ENCODE peak calls at places on chromosomes 11 and 22, in five cellular contexts. B is NCI-H748 treated with DMSO at 0.1 percent for 48 hours; J is stimulated activated CD8-positive, alpha-beta memory T cell treated with anti-CD3 and anti-CD28 coated beads, Interleukin-7, amount 100 ng/mL, for 1 hour; T is MG63; I is C1 segment of cervical spinal cord. G is an unnamed sample.

GRCh38 chr11:97015327-97015726 is 625.5 kb downstream of the JRKL start:
- DNase-seq in I (no peak), J (no peak), T (no peak), B (no peak), G (no peak)

GRCh38 chr22:19878461-19879247 is 24.0 kb upstream of the GNB1L start:
- DNase-seq in I (no peak), B (no peak), T (no peak), J (no peak), G (no peak)

GRCh38 chr22:46752911-46753310 is 9.5 kb upstream of the TBC1D22A start:
- DNase-seq in T (no peak), J (no peak), I (no peak), B (no peak), G (no peak)

GRCh38 chr11:113419426-113420003 is 31.9 kb downstream of the ANKK1 start:
- DNase-seq in J (no peak), B (no peak), I (no peak), T (no peak), G (no peak)

GRCh38 chr11:27757953-27758352 is 57.7 kb upstream of the BDNF start:
- DNase-seq in I (no peak), T (peak; percentile 72), B (no peak), J (no peak), G (no peak)

GRCh38 chr22:35561796-35562526 is 21.3 kb downstream of the RASD2 start:
- DNase-seq in J (no peak), B (no peak), T (peak; percentile 82), I (no peak), G (no peak)

GRCh38 chr11:65861533-65862183 is 1.4 kb downstream of the MUS81 start:
- DNase-seq in J (no peak), T (no peak), I (no peak), B (no peak), G (no peak)

GRCh38 chr11:64444838-64445441 is 86.0 kb downstream of the RPS6KA4 start:
- DNase-seq in I (no peak), B (no peak), T (peak; percentile 13), J (no peak), G (no peak)

GRCh38 chr11:34755671-34756070 is 134.8 kb downstream of the EHF start:
- DNase-seq in J (no peak), I (no peak), B (no peak), T (no peak), G (no peak)